ENCODE peak calls at places on chromosomes 12 and 14, in ten cellular contexts. M, J, K, Y, T, C, D, Z, N and Q are unnamed samples.

GRCh38 chr14:66842911-66843572 is 335.1 kb downstream of the GPHN start:
- DNase-seq in M (no peak), J (no peak), K (no peak), Y (peak; percentile 39), T (no peak), C (no peak), D (no peak), Z (no peak), N (no peak), Q (no peak)

GRCh38 chr14:77206877-77207389 is 25.3 kb downstream of the TMEM63C start:
- DNase-seq in M (no peak), J (no peak), K (no peak), Y (no peak), T (no peak), C (no peak), D (no peak), Z (peak; percentile 39), N (no peak), Q (no peak)

GRCh38 chr12:64137117-64137516 is 85.0 kb downstream of the KICS2 start:
- DNase-seq in M (no peak), J (no peak), K (peak; percentile 47), Y (no peak), T (no peak), C (no peak), D (no peak), Z (no peak), N (peak; percentile 33), Q (no peak)

GRCh38 chr12:98645572-98646067 is 530 bp downstream of the APAF1 start:
- DNase-seq in M (no peak), J (no peak), K (peak; percentile 18), Y (peak; percentile 53), T (no peak), C (peak; percentile 29), D (peak; percentile 52), Z (peak; percentile 41), N (peak; percentile 48), Q (peak; percentile 28)

GRCh38 chr14:105384041-105384557 is 14.2 kb upstream of the TEX22 start:
- DNase-seq in M (no peak), J (no peak), K (no peak), Y (no peak), T (no peak), C (no peak), D (no peak), Z (no peak), N (no peak), Q (no peak)

GRCh38 chr14:61470261-61470953 is 149.0 kb downstream of the PRKCH start:
- DNase-seq in M (peak; percentile 97), J (no peak), K (peak; percentile 92), Y (peak; percentile 63), T (peak; percentile 99), C (peak; percentile 79), D (no peak), Z (peak; percentile 77), N (peak; percentile 95), Q (peak; percentile 80)

GRCh38 chr12:6323340-6323994 is 13.0 kb downstream of the PLEKHG6 start:
- DNase-seq in M (peak; percentile 88), J (peak; percentile 79), K (peak; percentile 86), Y (peak; percentile 81), T (peak; percentile 94), C (peak; percentile 89), D (peak; percentile 77), Z (peak; percentile 92), N (peak; percentile 98), Q (peak; percentile 86)

GRCh38 chr12:22653790-22654189 is 28.8 kb downstream of the ETNK1 start:
- DNase-seq in M (no peak), J (no peak), K (peak; percentile 48), Y (no peak), T (no peak), C (peak; percentile 54), D (no peak), Z (no peak), N (no peak), Q (no peak)

GRCh38 chr12:46383654-46384450 is 11.3 kb upstream of the SLC38A2 start:
- DNase-seq in M (peak; percentile 90), J (peak; percentile 64), K (peak; percentile 78), Y (no peak), T (peak; percentile 98), C (peak; percentile 86), D (peak; percentile 83), Z (peak; percentile 53), N (peak; percentile 96), Q (peak; percentile 92)

GRCh38 chr12:6758511-6758910 is 5.6 kb upstream of the MLF2 start:
- DNase-seq in M (no peak), J (peak; percentile 30), K (no peak), Y (peak; percentile 64), T (no peak), C (no peak), D (no peak), Z (peak; percentile 41), N (no peak), Q (peak; percentile 5)

GRCh38 chr12:86496595-86496994 is 240.4 kb upstream of the MGAT4C start:
- DNase-seq in M (no peak), J (no peak), K (no peak), Y (no peak), T (no peak), C (no peak), D (no peak), Z (no peak), N (no peak), Q (no peak)

GRCh38 chr12:109274381-109274780 is 34.7 kb downstream of the FOXN4 start:
- DNase-seq in M (no peak), J (no peak), K (no peak), Y (no peak), T (no peak), C (no peak), D (no peak), Z (no peak), N (no peak), Q (no peak)

GRCh38 chr14:35202195-35202594 is 79.8 kb downstream of the PRORP start:
- DNase-seq in M (no peak), J (no peak), K (no peak), Y (no peak), T (no peak), C (no peak), D (no peak), Z (no peak), N (no peak), Q (no peak)
- TF ChIP-seq EZH2 in M (no peak), J (no peak), K (no peak), Y (no peak), T (no peak), C (no peak), D (no peak), Z (no peak), N (no peak), Q (no peak)

GRCh38 chr12:50776749-50777728 is 13.1 kb downstream of the ATF1 start:
- DNase-seq in M (no peak), J (no peak), K (no peak), Y (no peak), T (no peak), C (no peak), D (no peak), Z (no peak), N (no peak), Q (no peak)
- H3K79me2 ChIP-seq in M (peaks cover 71% of the 10 kb centered on the region), J (peaks cover 68% of the 10 kb centered on the region), K (peaks cover 73% of the 10 kb centered on the region), Y (peaks cover 76% of the 10 kb centered on the region), T (peaks cover 31% of the 10 kb centered on the region), C (peaks cover 58% of the 10 kb centered on the region), D (peaks cover 77% of the 10 kb centered on the region), Z (peaks cover 81% of the 10 kb centered on the region), N (peaks cover 99% of the 10 kb centered on the region), Q (peaks cover 89% of the 10 kb centered on the region)

DNA sequence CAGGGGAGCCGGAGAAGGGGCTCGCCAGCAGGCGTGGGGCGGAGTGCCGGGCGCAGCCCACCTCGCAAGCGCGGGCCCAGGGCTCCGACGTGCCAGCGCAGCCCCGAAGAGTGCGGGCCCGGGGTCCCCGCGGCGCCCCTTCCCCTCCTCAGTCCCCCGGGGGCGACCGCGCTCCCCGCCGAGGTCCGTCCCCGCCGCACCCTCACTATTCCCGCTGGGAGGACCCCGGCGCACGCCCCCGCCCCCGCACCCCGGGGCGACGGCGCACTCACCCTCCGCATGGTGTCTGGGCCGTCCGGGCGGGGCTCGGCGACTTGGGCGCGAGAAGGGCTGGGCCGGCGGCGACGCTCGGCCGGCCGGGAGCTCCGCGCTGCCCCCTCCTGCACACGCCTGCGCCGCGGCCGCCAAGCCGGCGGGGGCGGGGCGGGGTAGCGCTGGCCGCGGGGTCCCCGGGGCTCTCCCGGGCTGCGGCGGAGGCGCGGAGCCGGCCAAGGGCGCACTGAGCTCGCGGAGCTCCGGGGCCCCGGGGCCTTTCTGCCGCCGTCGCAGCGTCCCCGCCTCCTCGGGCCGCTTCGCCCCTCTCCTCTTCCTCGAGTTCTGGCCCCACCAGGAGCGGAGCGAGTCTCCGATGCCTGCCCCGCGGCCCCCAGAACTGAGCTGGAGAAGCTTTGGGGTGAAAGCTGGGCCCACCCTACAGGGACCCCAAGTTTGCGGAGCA is 130.0 kb downstream of the NDUFA12 start:
- DNase-seq in M (no peak), J (peak; percentile 57), K (no peak), Y (peak; percentile 85), T (no peak), C (no peak), D (no peak), Z (peak; percentile 73), N (peak; percentile 33), Q (peak; percentile 64)
- TF ChIP-seq EZH2 in M (peak; percentile 95), J (no peak), K (no peak), Y (peak; percentile 44), T (no peak), C (no peak), D (no peak), Z (no peak), N (no peak), Q (peak; percentile 73)

GRCh38 chr12:3279832-3280231 is 202.7 kb downstream of the TSPAN9 start:
- DNase-seq in M (no peak), J (no peak), K (no peak), Y (no peak), T (no peak), C (no peak), D (no peak), Z (no peak), N (no peak), Q (no peak)
- H3K79me2 ChIP-seq in M (no peaks in the 10 kb centered on the region), J (no peaks in the 10 kb centered on the region), K (no peaks in the 10 kb centered on the region), Y (no peaks in the 10 kb centered on the region), T (no peaks in the 10 kb centered on the region), C (no peaks in the 10 kb centered on the region), D (no peaks in the 10 kb centered on the region), Z (no peaks in the 10 kb centered on the region), N (no peaks in the 10 kb centered on the region), Q (no peaks in the 10 kb centered on the region)

DNA sequence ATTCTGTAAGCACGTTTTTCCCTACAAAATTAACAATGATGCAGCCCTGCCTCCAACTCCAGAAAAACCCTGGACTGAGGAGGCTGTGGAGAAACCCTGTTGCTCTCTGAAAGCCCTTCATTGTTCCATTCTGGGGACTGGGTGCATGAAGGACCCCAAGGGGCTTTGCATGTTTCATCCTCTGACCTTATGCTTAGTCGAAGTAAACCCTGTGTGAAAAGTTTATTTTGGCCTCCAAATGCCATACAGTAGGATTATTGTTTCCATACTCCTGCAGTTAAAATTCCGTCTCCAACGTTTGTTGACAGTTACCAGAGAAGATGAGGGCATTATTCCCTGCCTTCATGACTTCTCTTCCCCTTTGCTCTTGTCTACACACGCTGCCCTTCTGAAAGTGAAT is 46.0 kb downstream of the CKB start:
- DNase-seq in M (no peak), J (no peak), K (no peak), Y (no peak), T (no peak), C (no peak), D (no peak), Z (no peak), N (no peak), Q (no peak)
- TF ChIP-seq EZH2 in M (no peak), J (no peak), K (no peak), Y (no peak), T (no peak), C (no peak), D (no peak), Z (no peak), N (no peak), Q (no peak)